ENCODE peak calls at places on chromosome 1, in four cellular contexts. C is heart left ventricle, T is kidney epithelial cell, Y is astrocyte of the spinal cord. O is an unnamed sample.

GRCh38 chr1:231702804-231703203 is 76.2 kb downstream of the DISC1 start:
- DNase-seq in Y (peak; percentile 17), T (peak; percentile 38), C (no peak), O (peak; percentile 67)

GRCh38 chr1:72649974-72650373 is 367.6 kb upstream of the NEGR1 start:
- DNase-seq in T (no peak), C (no peak), Y (peak; percentile 70), O (no peak)

GRCh38 chr1:43005460-43006351 is 47.0 kb upstream of the SLC2A1 start:
- DNase-seq in T (no peak), Y (no peak), C (no peak), O (no peak)

GRCh38 chr1:52633291-52633754 is 355 bp downstream of the SHISAL2A start:
- DNase-seq in Y (no peak), C (peak; percentile 64), T (no peak), O (no peak)

GRCh38 chr1:82464362-82464931 is 663.7 kb downstream of the ADGRL2 start:
- DNase-seq in C (no peak), T (no peak), Y (peak; percentile 71), O (no peak)

GRCh38 chr1:10724052-10724494 is 72.4 kb downstream of the CASZ1 start:
- DNase-seq in Y (peak; percentile 39), C (no peak), T (peak; percentile 1), O (no peak)

GRCh38 chr1:243575070-243575469 is 275.0 kb downstream of the AKT3 start:
- DNase-seq in Y (peak; percentile 33), T (no peak), C (no peak), O (no peak)

GRCh38 chr1:83942914-83943313 is 56.0 kb downstream of the TTLL7 start:
- DNase-seq in T (no peak), C (no peak), Y (peak; percentile 38), O (no peak)

GRCh38 chr1:200305806-200306205 is 104.0 kb downstream of the ZNF281 start:
- DNase-seq in T (no peak), C (no peak), Y (no peak), O (no peak)

GRCh38 chr1:118151312-118151937 is 33.6 kb downstream of the SPAG17 start:
- DNase-seq in C (no peak), Y (peak; percentile 72), T (peak; percentile 19), O (no peak)

GRCh38 chr1:53148123-53148522 is 5.7 kb upstream of the SLC1A7 start:
- DNase-seq in T (peak; percentile 34), C (no peak), Y (peak; percentile 50), O (peak; percentile 28)

GRCh38 chr1:8211620-8212442 is 106.1 kb upstream of the SLC45A1 start:
- DNase-seq in T (peak; percentile 97), Y (peak; percentile 97), C (no peak), O (peak; percentile 95)

GRCh38 chr1:178498896-178499675 is 2.3 kb upstream of the CLEC20A start:
- DNase-seq in Y (no peak), T (no peak), C (no peak), O (no peak)

GRCh38 chr1:179510038-179510437 is 65.7 kb downstream of the NPHS2 start:
- DNase-seq in T (no peak), Y (no peak), C (no peak), O (no peak)

GRCh38 chr1:44810101-44810761 is 1.9 kb downstream of the BTBD19 start:
- DNase-seq in C (peak; percentile 80), T (no peak), Y (peak; percentile 62), O (no peak)

GRCh38 chr1:65719391-65719790 is 73.3 kb upstream of the PDE4B start:
- DNase-seq in Y (no peak), T (no peak), C (no peak), O (no peak)

GRCh38 chr1:88741413-88741812 is 57.3 kb downstream of the PKN2 start:
- DNase-seq in T (no peak), C (no peak), Y (peak; percentile 43), O (peak; percentile 12)

GRCh38 chr1:226976671-226977287 is 36.7 kb downstream of the COQ8A start:
- DNase-seq in Y (no peak), C (no peak), T (no peak), O (no peak)

GRCh38 chr1:23751815-23752200 is 8.5 kb downstream of the ELOA start:
- DNase-seq in Y (no peak), C (no peak), T (no peak), O (no peak)
- H3K4me3 ChIP-seq in Y (no peak overlapping the region), C (no peak overlapping the region), T (no peak overlapping the region), O (no peak overlapping the region)

GRCh38 chr1:109385417-109385816 is 12.3 kb downstream of the SORT1 start:
- DNase-seq in T (no peak), Y (no peak), C (no peak), O (no peak)
- H3K4me3 ChIP-seq in T (no peak overlapping the region), Y (no peak overlapping the region), C (no peak overlapping the region), O (no peak overlapping the region)

GRCh38 chr1:4127595-4128140 is 227.6 kb upstream of the C1orf174 start:
- DNase-seq in T (no peak), Y (no peak), C (no peak), O (no peak)

GRCh38 chr1:4129693-4130092 is 229.6 kb upstream of the C1orf174 start:
- DNase-seq in Y (no peak), C (no peak), T (no peak), O (no peak)

GRCh38 chr1:4124631-4125145 is 224.6 kb upstream of the C1orf174 start:
- DNase-seq in C (no peak), Y (no peak), T (no peak), O (no peak)

GRCh38 chr1:4128616-4129015 is 228.5 kb upstream of the C1orf174 start:
- DNase-seq in Y (no peak), C (no peak), T (no peak), O (no peak)

GRCh38 chr1:4126731-4127594 is 226.9 kb upstream of the C1orf174 start:
- DNase-seq in Y (no peak), T (no peak), C (no peak), O (no peak)
- H3K4me3 ChIP-seq in Y (no peak overlapping the region), T (no peak overlapping the region), C (no peak overlapping the region), O (no peak overlapping the region)

GRCh38 chr1:221994939-221995338 is 253.1 kb upstream of the DUSP10 start:
- DNase-seq in C (no peak), T (no peak), Y (peak; percentile 75), O (peak; percentile 68)
- H3K4me3 ChIP-seq in C (no peak overlapping the region), T (no peak overlapping the region), Y (no peak overlapping the region), O (no peak overlapping the region)

GRCh38 chr1:36150296-36151132 is 1.2 kb upstream of the TRAPPC3 start:
- DNase-seq in C (peak; percentile 94), T (peak; percentile 94), Y (peak; percentile 97), O (peak; percentile 81)
- H3K4me3 ChIP-seq in C (peak overlapping the region; percentile 10), T (no peak overlapping the region), Y (no peak overlapping the region), O (peak overlapping the region; percentile 36)

GRCh38 chr1:20061866-20062265 is 8.1 kb upstream of the PLA2G5 start:
- DNase-seq in C (no peak), T (no peak), Y (no peak), O (no peak)

GRCh38 chr1:20057886-20058420 is 12.0 kb upstream of the PLA2G5 start:
- DNase-seq in Y (peak; percentile 9), C (no peak), T (no peak), O (no peak)

GRCh38 chr1:20063861-20064292 is 6.1 kb upstream of the PLA2G5 start:
- DNase-seq in Y (peak; percentile 80), T (peak; percentile 29), C (no peak), O (peak; percentile 36)

GRCh38 chr1:20059847-20060246 is 10.1 kb upstream of the PLA2G5 start:
- DNase-seq in C (no peak), T (no peak), Y (no peak), O (no peak)

DNA sequence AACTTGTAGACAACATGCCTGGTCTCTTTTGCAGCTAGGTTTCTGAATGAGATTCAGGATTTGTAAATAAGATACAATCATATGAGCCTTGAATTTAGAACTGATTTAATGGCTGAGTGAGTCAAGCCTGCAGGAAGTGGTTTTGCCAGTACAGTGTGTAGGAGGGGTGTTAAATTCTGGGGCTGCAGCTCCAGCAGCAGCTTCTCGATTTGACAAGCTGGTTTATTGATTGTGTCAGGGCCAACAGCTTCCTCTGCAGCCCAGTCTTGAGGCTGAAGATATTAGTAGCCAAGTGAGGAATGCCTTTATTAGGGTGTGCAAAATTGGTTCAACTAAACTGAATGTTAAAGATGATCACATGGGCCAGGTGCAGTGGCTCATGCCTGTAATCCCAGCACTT is 11.5 kb upstream of the PLA2G5 start:
- DNase-seq in C (no peak), Y (peak; percentile 82), T (peak; percentile 63), O (peak; percentile 61)
- H3K4me3 ChIP-seq in C (no peak overlapping the region), Y (no peak overlapping the region), T (no peak overlapping the region), O (no peak overlapping the region)

O was measured in AG04449.